ENCODE peak calls at places on chromosomes 5 and 9, in eight cellular contexts. E, J, W, O, H, C, U and G are unnamed samples.

GRCh38 chr5:35924950-35925722 is 13.3 kb downstream of the CAPSL start:
- DNase-seq in E (peak), J (peak), W (peak), O (peak), H (peak), C (peak), U (peak), G (no peak)

GRCh38 chr5:60883229-60883628 is 39.2 kb upstream of the ELOVL7 start:
- DNase-seq in E (no peak), J (no peak), W (no peak), O (no peak), H (peak), C (no peak), U (no peak), G (no peak)

GRCh38 chr9:134358026-134358967 is 32.0 kb downstream of the RXRA start:
- DNase-seq in E (peak), J (no peak), W (peak), O (no peak), H (no peak), C (no peak), U (no peak), G (no peak)

GRCh38 chr9:90969021-90969675 is 167.5 kb downstream of the SYK start:
- DNase-seq in E (no peak), J (no peak), W (no peak), O (no peak), H (peak), C (no peak), U (no peak), G (no peak)

GRCh38 chr9:87498046-87498815 is 564 bp downstream of the DAPK1 start:
- DNase-seq in E (peak), J (no peak), W (peak), O (peak), H (peak), C (peak), U (peak), G (no peak)

GRCh38 chr9:28853487-28853886 is 1280.2 kb upstream of the C9orf72 start:
- DNase-seq in E (no peak), J (no peak), W (no peak), O (no peak), H (no peak), C (no peak), U (no peak), G (no peak)

GRCh38 chr9:123933401-123933800 is 3.5 kb upstream of the DENND1A start:
- DNase-seq in E (no peak), J (no peak), W (no peak), O (no peak), H (no peak), C (no peak), U (no peak), G (no peak)

GRCh38 chr9:122350577-122351355 is 20.1 kb upstream of the PTGS1 start:
- DNase-seq in E (peak), J (peak), W (peak), O (peak), H (peak), C (peak), U (peak), G (no peak)

GRCh38 chr9:76292246-76292645 is 102.0 kb downstream of the RFK start:
- DNase-seq in E (no peak), J (no peak), W (no peak), O (no peak), H (no peak), C (no peak), U (no peak), G (no peak)

GRCh38 chr9:94973491-94973941 is 247.0 kb downstream of the AOPEP start:
- DNase-seq in E (no peak), J (no peak), W (no peak), O (no peak), H (no peak), C (no peak), U (no peak), G (no peak)

GRCh38 chr5:142170254-142170953 is 61.8 kb downstream of the NDFIP1 start:
- DNase-seq in E (no peak), J (no peak), W (no peak), O (no peak), H (no peak), C (no peak), U (no peak), G (no peak)

GRCh38 chr9:127977877-127978647 is 2.7 kb downstream of the EEIG1 start:
- DNase-seq in E (no peak), J (no peak), W (peak), O (no peak), H (peak), C (no peak), U (peak), G (no peak)

GRCh38 chr9:127976498-127976897 is 4.3 kb downstream of the EEIG1 start:
- DNase-seq in E (no peak), J (no peak), W (peak), O (no peak), H (no peak), C (no peak), U (peak), G (no peak)

GRCh38 chr9:127975376-127976315 is 5.1 kb downstream of the EEIG1 start:
- DNase-seq in E (no peak), J (no peak), W (no peak), O (no peak), H (no peak), C (no peak), U (peak), G (no peak)

GRCh38 chr9:127979015-127979332 is 1.8 kb downstream of the EEIG1 start:
- DNase-seq in E (no peak), J (no peak), W (no peak), O (no peak), H (no peak), C (no peak), U (no peak), G (no peak)

GRCh38 chr9:127976943-127977871 is 3.6 kb downstream of the EEIG1 start:
- DNase-seq in E (no peak), J (no peak), W (no peak), O (no peak), H (no peak), C (no peak), U (peak), G (no peak)
- H3K27ac ChIP-seq in E (peak), J (no peak), W (peak), O (no peak), H (no peak), C (peak), U (peak), G (no peak)

DNA sequence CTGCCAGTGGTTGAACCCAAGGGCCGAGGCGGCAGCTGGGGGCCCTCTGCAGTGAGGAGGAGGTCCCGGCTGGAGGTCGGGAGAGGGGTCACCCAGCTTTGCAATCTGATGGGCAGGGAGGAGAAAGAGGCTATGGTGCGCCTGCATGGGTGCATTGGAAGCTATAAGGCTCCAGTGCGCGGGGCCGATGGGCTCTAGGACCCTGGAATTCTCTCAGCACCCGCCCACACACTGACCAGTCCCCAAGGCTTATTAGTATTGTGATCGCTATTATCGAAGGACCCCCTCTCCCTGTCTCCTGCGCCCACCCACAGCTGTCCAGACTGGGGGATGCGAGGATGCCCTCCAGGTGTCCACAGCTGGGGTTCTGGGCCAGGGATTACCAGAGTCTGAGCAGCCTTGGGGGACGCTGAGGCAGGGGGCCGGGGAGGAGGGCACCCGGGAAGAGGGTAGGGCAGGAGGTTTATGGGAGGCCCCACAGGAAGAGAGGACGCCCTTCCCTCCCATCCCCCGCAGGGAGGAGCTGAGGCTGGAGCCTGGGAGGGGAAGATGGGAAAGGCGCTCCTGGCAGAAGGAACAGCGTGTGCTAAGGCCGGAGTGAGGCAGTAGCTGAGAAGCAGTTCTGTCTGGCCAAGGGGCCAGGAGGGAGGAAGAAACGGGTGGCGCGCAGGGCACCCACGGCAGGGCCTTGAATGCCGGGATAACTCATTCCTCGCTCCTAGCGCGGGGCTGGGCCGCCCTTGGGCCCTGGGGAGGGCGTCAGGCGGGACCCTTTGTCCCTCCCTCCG is 24.2 kb downstream of the C9orf50 start:
- DNase-seq in E (no peak), J (peak), W (peak), O (peak), H (no peak), C (no peak), U (no peak), G (no peak)
- H3K27ac ChIP-seq in E (peak), J (no peak), W (peak), O (peak), H (no peak), C (peak), U (peak), G (peak)

GRCh38 chr5:174692982-174693422 is 31.4 kb upstream of the MSX2 start:
- DNase-seq in E (peak), J (no peak), W (no peak), O (peak), H (no peak), C (no peak), U (no peak), G (no peak)

GRCh38 chr5:174688441-174689354 is 35.7 kb upstream of the MSX2 start:
- DNase-seq in E (no peak), J (no peak), W (no peak), O (no peak), H (no peak), C (no peak), U (no peak), G (no peak)

GRCh38 chr5:174693697-174694400 is 30.5 kb upstream of the MSX2 start:
- DNase-seq in E (no peak), J (no peak), W (peak), O (no peak), H (no peak), C (no peak), U (peak), G (no peak)

GRCh38 chr5:174690256-174690655 is 34.1 kb upstream of the MSX2 start:
- DNase-seq in E (no peak), J (peak), W (no peak), O (no peak), H (no peak), C (no peak), U (no peak), G (no peak)

GRCh38 chr5:174692381-174692780 is 32.0 kb upstream of the MSX2 start:
- DNase-seq in E (no peak), J (no peak), W (no peak), O (no peak), H (no peak), C (no peak), U (no peak), G (no peak)
- H3K27ac ChIP-seq in E (no peak), J (no peak), W (no peak), O (peak), H (no peak), C (no peak), U (no peak), G (no peak)

GRCh38 chr5:115634343-115635132 is 8.7 kb upstream of the TMED7 start:
- DNase-seq in E (no peak), J (peak), W (peak), O (peak), H (peak), C (peak), U (peak), G (no peak)
- H3K27ac ChIP-seq in E (peak), J (no peak), W (no peak), O (no peak), H (peak), C (peak), U (peak), G (no peak)

GRCh38 chr9:112748041-112748440 is 2.5 kb upstream of the SNX30 start:
- DNase-seq in E (no peak), J (no peak), W (no peak), O (no peak), H (no peak), C (no peak), U (no peak), G (no peak)
- H3K27ac ChIP-seq in E (no peak), J (no peak), W (no peak), O (no peak), H (no peak), C (no peak), U (no peak), G (no peak)

DNA sequence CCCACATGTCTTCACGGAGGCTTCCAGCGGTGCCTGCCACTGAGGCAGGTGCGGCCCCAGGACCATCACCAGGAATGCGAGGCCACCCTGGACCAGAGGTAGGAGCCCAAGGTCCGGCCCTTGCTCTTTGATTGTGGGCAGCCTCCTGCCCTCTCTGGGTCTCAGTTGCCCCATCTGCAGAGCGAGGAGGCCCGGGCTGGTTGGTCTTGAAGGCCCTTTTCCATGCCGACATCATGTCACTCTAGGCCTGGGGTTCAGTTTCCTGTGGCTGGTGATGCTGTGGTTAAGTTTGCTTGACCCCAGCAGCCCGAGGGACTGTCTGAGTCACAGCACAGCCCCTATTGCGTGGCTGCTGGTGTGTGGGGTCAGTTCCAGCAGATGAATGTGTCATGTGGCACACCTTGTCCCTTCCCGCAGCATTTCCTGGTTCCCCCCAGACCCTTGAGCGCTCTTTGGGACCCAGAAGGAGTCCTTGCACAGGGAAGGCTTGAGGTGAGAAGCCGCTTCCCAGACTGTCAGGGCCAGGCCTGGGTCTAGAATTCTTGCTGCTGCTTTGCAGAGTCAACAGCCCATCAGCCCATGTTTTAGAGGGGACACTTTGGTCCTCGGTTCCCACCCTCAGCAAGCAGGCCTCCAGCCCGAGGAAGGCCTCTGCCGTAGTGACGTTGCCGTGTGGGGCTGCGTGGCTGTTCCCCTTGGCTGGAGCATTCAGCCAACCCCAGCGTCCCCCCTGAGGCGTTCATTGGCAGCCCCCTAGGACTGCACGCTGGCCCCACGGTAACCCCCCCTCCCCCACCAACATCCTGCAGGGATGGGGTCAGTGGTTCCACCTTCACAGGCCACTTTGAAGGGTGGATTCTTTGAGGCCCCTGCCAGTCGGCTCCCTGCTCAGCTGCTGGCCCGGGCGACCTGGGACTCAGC is 31.0 kb upstream of the HMCN2 start:
- DNase-seq in E (no peak), J (no peak), W (no peak), O (no peak), H (no peak), C (no peak), U (no peak), G (no peak)
- H3K27ac ChIP-seq in E (no peak), J (no peak), W (no peak), O (no peak), H (no peak), C (no peak), U (no peak), G (no peak)

GRCh38 chr9:8304720-8305119 is 505.1 kb upstream of the DMAC1 start:
- DNase-seq in E (no peak), J (no peak), W (no peak), O (no peak), H (no peak), C (no peak), U (no peak), G (no peak)
- H3K27ac ChIP-seq in E (no peak), J (no peak), W (no peak), O (no peak), H (no peak), C (no peak), U (no peak), G (no peak)

GRCh38 chr9:113580954-113581311 is 117.4 kb downstream of the RGS3 start:
- DNase-seq in E (no peak), J (no peak), W (no peak), O (no peak), H (no peak), C (no peak), U (no peak), G (no peak)
- H3K27ac ChIP-seq in E (peak), J (no peak), W (peak), O (no peak), H (no peak), C (peak), U (peak), G (peak)

GRCh38 chr5:88474574-88474973 is 205.9 kb upstream of the TMEM161B start:
- DNase-seq in E (no peak), J (no peak), W (no peak), O (no peak), H (no peak), C (no peak), U (no peak), G (no peak)
- H3K27ac ChIP-seq in E (no peak), J (no peak), W (no peak), O (no peak), H (no peak), C (no peak), U (no peak), G (no peak)